ENCODE peak calls at places on chromosomes 4 and X, in four cellular contexts. U is GM12878, R is H1, I is K562. Z is an unnamed sample.

GRCh38 chrX:132127748-132128147 is at the start of gene FRMD7:
- DNase-seq in U (no peak), R (no peak), I (no peak), Z (no peak)

GRCh38 chrX:35711281-35711680 is 86.9 kb upstream of the MAGEB16 start:
- DNase-seq in U (no peak), R (no peak), I (no peak), Z (no peak)

GRCh38 chr4:140018931-140019618 is 134.9 kb downstream of the MAML3 start:
- DNase-seq in U (no peak), R (no peak), I (no peak), Z (no peak)

GRCh38 chr4:89879201-89879600 is 15.5 kb upstream of the MMRN1 start:
- DNase-seq in U (no peak), R (no peak), I (no peak), Z (no peak)

GRCh38 chr4:10183462-10183861 is 66.9 kb upstream of the WDR1 start:
- DNase-seq in U (no peak), R (no peak), I (no peak), Z (no peak)

GRCh38 chr4:151152033-151152432 is 52.6 kb downstream of the RPS3A start:
- DNase-seq in U (no peak), R (no peak), I (no peak), Z (no peak)

GRCh38 chr4:55543858-55544257 is 2.9 kb downstream of the CLOCK start:
- DNase-seq in U (no peak), R (no peak), I (peak; percentile 43), Z (no peak)

GRCh38 chr4:48467442-48467841 is 15.7 kb upstream of the SLC10A4 start:
- DNase-seq in U (no peak), R (no peak), I (no peak), Z (no peak)

GRCh38 chr4:31516520-31516919 is 796.4 kb downstream of the PCDH7 start:
- DNase-seq in U (no peak), R (no peak), I (no peak), Z (no peak)

GRCh38 chr4:55395529-55396304 is at the start of gene TMEM165:
- DNase-seq in U (peak; percentile 41), R (peak; percentile 51), I (peak; percentile 96), Z (peak; percentile 84)

GRCh38 chr4:101871962-101872676 is 81.6 kb downstream of the BANK1 start:
- DNase-seq in U (no peak), R (no peak), I (no peak), Z (no peak)

GRCh38 chr4:110959041-110959643 is 336.3 kb upstream of the PITX2 start:
- DNase-seq in U (no peak), R (no peak), I (no peak), Z (no peak)

GRCh38 chr4:187307131-187307530 is 583.5 kb upstream of the FAT1 start:
- DNase-seq in U (no peak), R (no peak), I (no peak), Z (no peak)

GRCh38 chrX:124388562-124388961 is 42.2 kb downstream of the SH2D1A start:
- DNase-seq in U (no peak), R (no peak), I (peak; percentile 49), Z (no peak)

GRCh38 chr4:145920205-145920604 is 18.4 kb downstream of the ZNF827 start:
- DNase-seq in U (no peak), R (no peak), I (no peak), Z (no peak)

GRCh38 chr4:21454831-21455230 is 493.7 kb downstream of the KCNIP4 start:
- DNase-seq in U (no peak), R (no peak), I (no peak), Z (no peak)

GRCh38 chr4:178306565-178306964 is 864.3 kb upstream of the AGA start:
- DNase-seq in U (no peak), R (no peak), I (no peak), Z (no peak)

GRCh38 chrX:97372006-97372766 is 488.5 kb downstream of the RPA4 start:
- DNase-seq in U (no peak), R (no peak), I (no peak), Z (no peak)

GRCh38 chr4:8221476-8221875 is 22.4 kb downstream of the SH3TC1 start:
- DNase-seq in U (peak; percentile 46), R (no peak), I (no peak), Z (no peak)

GRCh38 chrX:49748211-49748956 is 52.6 kb upstream of the PAGE1 start:
- DNase-seq in U (no peak), R (no peak), I (no peak), Z (no peak)

GRCh38 chr4:135917016-135917415 is 1615.3 kb downstream of the PCDH18 start:
- DNase-seq in U (no peak), R (no peak), I (no peak), Z (no peak)

GRCh38 chrX:134258202-134258601 is 21.2 kb downstream of the CCDC160 start:
- DNase-seq in U (no peak), R (no peak), I (no peak), Z (no peak)

GRCh38 chr4:47835489-47835888 is 2.4 kb downstream of the CORIN start:
- DNase-seq in U (no peak), R (no peak), I (no peak), Z (no peak)

GRCh38 chr4:123364906-123365305 is 31.7 kb upstream of the SPRY1 start:
- DNase-seq in U (no peak), R (no peak), I (no peak), Z (no peak)

GRCh38 chr4:111977419-111977965 is 167.8 kb upstream of the FAM241A start:
- DNase-seq in U (no peak), R (no peak), I (no peak), Z (no peak)

GRCh38 chr4:47840291-47840690 is 2.4 kb upstream of the CORIN start:
- DNase-seq in U (no peak), R (no peak), I (no peak), Z (no peak)

GRCh38 chr4:39706334-39706733 is 8.4 kb downstream of the UBE2K start:
- DNase-seq in U (no peak), R (no peak), I (no peak), Z (no peak)

GRCh38 chrX:118824173-118824782 is 654 bp downstream of the ZCCHC12 start:
- DNase-seq in U (no peak), R (no peak), I (peak; percentile 27), Z (no peak)

GRCh38 chr4:786074-786741 is 39.7 kb downstream of the CPLX1 start:
- DNase-seq in U (no peak), R (no peak), I (no peak), Z (no peak)

GRCh38 chrX:49291615-49292337 is 11.7 kb upstream of the GAGE10 start:
- DNase-seq in U (no peak), R (peak; percentile 63), I (peak; percentile 64), Z (no peak)

GRCh38 chr4:90181644-90182043 is 54.5 kb downstream of the CCSER1 start:
- DNase-seq in U (no peak), R (no peak), I (no peak), Z (no peak)

GRCh38 chr4:90745176-90745575 is 618.0 kb downstream of the CCSER1 start:
- DNase-seq in U (no peak), R (no peak), I (no peak), Z (no peak)

GRCh38 chr4:184762100-184762499 is 28.2 kb upstream of the CENPU start:
- DNase-seq in U (peak; percentile 50), R (no peak), I (no peak), Z (no peak)

GRCh38 chr4:92519727-92520126 is 216.0 kb downstream of the GRID2 start:
- DNase-seq in U (no peak), R (no peak), I (no peak), Z (no peak)

GRCh38 chr4:92521941-92522340 is 218.2 kb downstream of the GRID2 start:
- DNase-seq in U (no peak), R (no peak), I (no peak), Z (no peak)

GRCh38 chr4:92520563-92520962 is 216.8 kb downstream of the GRID2 start:
- DNase-seq in U (no peak), R (peak; percentile 88), I (no peak), Z (no peak)

GRCh38 chr4:92516450-92516849 is 212.7 kb downstream of the GRID2 start:
- DNase-seq in U (no peak), R (no peak), I (no peak), Z (no peak)

DNA sequence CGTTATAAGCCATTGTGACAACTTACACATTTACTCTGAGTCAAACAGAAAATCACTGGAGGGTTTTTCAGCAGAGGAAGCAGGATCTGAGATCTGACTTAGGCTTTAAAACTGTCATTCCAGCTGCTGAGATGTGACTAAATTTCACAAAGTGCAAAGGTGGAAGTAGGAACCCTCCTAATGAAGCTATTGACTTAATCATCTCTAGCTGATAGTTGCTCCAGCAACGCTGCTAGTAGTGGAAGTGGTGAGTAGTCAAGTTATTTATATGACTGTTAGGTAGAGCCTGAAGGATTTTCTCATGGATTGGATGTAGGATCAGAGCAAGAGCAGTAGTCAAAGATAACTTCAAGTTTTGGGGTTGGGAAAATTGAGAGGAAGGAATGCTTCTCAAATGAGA is 218.6 kb downstream of the GRID2 start:
- DNase-seq in U (no peak), R (no peak), I (no peak), Z (no peak)
- TF ChIP-seq TAF1 in U (no peak), R (no peak), I (no peak), Z (no peak)

DNA sequence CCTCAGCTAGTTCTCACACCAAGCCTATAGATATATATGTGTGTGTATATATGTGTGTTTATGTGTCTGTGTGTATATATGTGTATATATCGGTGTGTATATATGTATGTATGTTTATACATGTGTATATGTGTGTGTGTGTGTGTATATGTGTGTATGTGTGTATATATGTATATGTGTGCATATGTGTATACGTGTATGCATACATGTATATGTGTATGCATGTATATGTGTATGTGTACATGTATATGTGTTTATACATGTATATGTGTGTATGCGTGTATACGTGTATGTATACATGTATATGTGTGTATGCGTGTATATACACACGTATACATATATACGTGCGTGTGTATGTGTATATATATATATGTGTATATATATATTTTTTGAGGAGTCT is 18.3 kb downstream of the GTPBP6 start:
- DNase-seq in U (no peak), R (no peak), I (no peak), Z (no peak)
- TF ChIP-seq POLR2A in U (no peak), R (no peak), I (no peak), Z (no peak)

GRCh38 chr4:188911707-188912106 is 772.5 kb downstream of the TRIML1 start:
- DNase-seq in U (no peak), R (no peak), I (no peak), Z (no peak)
- TF ChIP-seq POLR2AphosphoS5 in U (no peak), R (no peak), I (no peak), Z (no peak)

GRCh38 chr4:4396628-4397440 is 9.9 kb downstream of the NSG1 start:
- DNase-seq in U (no peak), R (peak; percentile 17), I (no peak), Z (no peak)

GRCh38 chr4:4394644-4395043 is 7.7 kb downstream of the NSG1 start:
- DNase-seq in U (no peak), R (no peak), I (no peak), Z (no peak)

GRCh38 chr4:4397441-4397819 is 10.5 kb downstream of the NSG1 start:
- DNase-seq in U (no peak), R (no peak), I (no peak), Z (no peak)

GRCh38 chr4:4398430-4398829 is 11.5 kb downstream of the NSG1 start:
- DNase-seq in U (no peak), R (no peak), I (no peak), Z (no peak)

GRCh38 chr4:4395849-4396627 is 9.1 kb downstream of the NSG1 start:
- DNase-seq in U (no peak), R (no peak), I (no peak), Z (peak; percentile 50)
- TF ChIP-seq TAF1 in U (no peak), R (no peak), I (no peak), Z (no peak)

Z was measured in GM12892.